ENCODE peak calls at places on chromosomes 7 and 10, in four cellular contexts. One of them, this sample, is unnamed.

GRCh38 chr10:124419635-124420034 is 912 bp upstream of the OAT start:
- DNase-seq in HCT116: no peak
- DNase-seq in fibroblast of lung: no peak
- DNase-seq in astrocyte: no peak
- DNase-seq in this sample: no peak

GRCh38 chr7:159121068-159121467 is 23.6 kb downstream of the VIPR2 start:
- DNase-seq in HCT116: no peak
- DNase-seq in astrocyte: no peak
- DNase-seq in fibroblast of lung: no peak
- DNase-seq in this sample: no peak

GRCh38 chr10:103540722-103541121 is 47.2 kb downstream of the NEURL1 start:
- DNase-seq in fibroblast of lung: no peak
- DNase-seq in astrocyte: no peak
- DNase-seq in HCT116: no peak
- DNase-seq in this sample: no peak

GRCh38 chr7:11613292-11613930 is 218.6 kb downstream of the THSD7A start:
- DNase-seq in astrocyte: no peak
- DNase-seq in HCT116: no peak
- DNase-seq in fibroblast of lung: no peak
- DNase-seq in this sample: no peak

GRCh38 chr10:13791483-13791882 is 204.7 kb downstream of the PRPF18 start:
- DNase-seq in fibroblast of lung: no peak
- DNase-seq in HCT116: no peak
- DNase-seq in astrocyte: no peak
- DNase-seq in this sample: no peak

GRCh38 chr10:93701903-93702277 is 502 bp downstream of the FRA10AC1 start:
- DNase-seq in astrocyte: peak; percentile 52
- DNase-seq in fibroblast of lung: peak; percentile 54
- DNase-seq in HCT116: no peak
- DNase-seq in this sample: no peak

GRCh38 chr7:66118603-66119002 is 4.0 kb downstream of the CRCP start:
- DNase-seq in astrocyte: no peak
- DNase-seq in HCT116: no peak
- DNase-seq in fibroblast of lung: no peak
- DNase-seq in this sample: no peak

GRCh38 chr10:130354976-130355795 is 219.0 kb downstream of the GLRX3 start:
- DNase-seq in astrocyte: no peak
- DNase-seq in HCT116: no peak
- DNase-seq in fibroblast of lung: no peak
- DNase-seq in this sample: no peak

GRCh38 chr10:30848396-30849032 is 183.2 kb downstream of the ZNF438 start:
- DNase-seq in astrocyte: no peak
- DNase-seq in fibroblast of lung: no peak
- DNase-seq in HCT116: no peak
- DNase-seq in this sample: no peak

GRCh38 chr10:91010952-91011351 is 90.1 kb upstream of the ANKRD1 start:
- DNase-seq in fibroblast of lung: no peak
- DNase-seq in HCT116: no peak
- DNase-seq in astrocyte: no peak
- DNase-seq in this sample: no peak

GRCh38 chr7:55028011-55028410 is 9.2 kb downstream of the EGFR start:
- DNase-seq in HCT116: no peak
- DNase-seq in astrocyte: no peak
- DNase-seq in fibroblast of lung: peak; percentile 57
- DNase-seq in this sample: no peak

GRCh38 chr7:44060091-44060947 is 5.0 kb downstream of the PGAM2 start:
- DNase-seq in fibroblast of lung: no peak
- DNase-seq in astrocyte: no peak
- DNase-seq in HCT116: no peak
- DNase-seq in this sample: no peak

GRCh38 chr7:80630611-80631010 is 7.8 kb upstream of the CD36 start:
- DNase-seq in fibroblast of lung: peak; percentile 89
- DNase-seq in astrocyte: no peak
- DNase-seq in HCT116: no peak
- DNase-seq in this sample: no peak

GRCh38 chr10:78470267-78471103 is 436.8 kb downstream of the RPS24 start:
- DNase-seq in HCT116: no peak
- DNase-seq in fibroblast of lung: no peak
- DNase-seq in astrocyte: peak; percentile 20
- DNase-seq in this sample: no peak

GRCh38 chr10:70505908-70506307 is 27.3 kb downstream of the PALD1 start:
- DNase-seq in fibroblast of lung: no peak
- DNase-seq in HCT116: no peak
- DNase-seq in astrocyte: no peak
- DNase-seq in this sample: no peak

GRCh38 chr10:59177031-59177861 is 803 bp downstream of the PHYHIPL start:
- DNase-seq in HCT116: no peak
- DNase-seq in fibroblast of lung: peak; percentile 91
- DNase-seq in astrocyte: peak; percentile 88
- DNase-seq in this sample: no peak
- TF ChIP-seq EZH2 in HCT116: no peak
- TF ChIP-seq EZH2 in fibroblast of lung: peak; percentile 66
- TF ChIP-seq EZH2 in astrocyte: peak; percentile 73
- TF ChIP-seq EZH2 in this sample: no peak

GRCh38 chr7:52161483-52161882 is 844.9 kb upstream of the COBL start:
- DNase-seq in fibroblast of lung: no peak
- DNase-seq in HCT116: no peak
- DNase-seq in astrocyte: no peak
- DNase-seq in this sample: no peak
- H3K4me2 ChIP-seq in fibroblast of lung: no peak overlapping the region
- H3K4me2 ChIP-seq in HCT116: no peak overlapping the region
- H3K4me2 ChIP-seq in astrocyte: no peak overlapping the region
- H3K4me2 ChIP-seq in this sample: no peak overlapping the region

GRCh38 chr7:140484479-140484878 is 5.2 kb upstream of the MKRN1 start:
- DNase-seq in astrocyte: no peak
- DNase-seq in fibroblast of lung: no peak
- DNase-seq in HCT116: no peak
- DNase-seq in this sample: no peak
- H3K4me3 ChIP-seq in astrocyte: no peak overlapping the region
- H3K4me3 ChIP-seq in fibroblast of lung: no peak overlapping the region
- H3K4me3 ChIP-seq in HCT116: no peak overlapping the region
- H3K4me3 ChIP-seq in this sample: no peak overlapping the region

GRCh38 chr10:24132741-24133140 is 76.2 kb upstream of the KIAA1217 start:
- DNase-seq in HCT116: no peak
- DNase-seq in fibroblast of lung: no peak
- DNase-seq in astrocyte: peak; percentile 17
- DNase-seq in this sample: no peak
- TF ChIP-seq EZH2 in HCT116: no peak
- TF ChIP-seq EZH2 in fibroblast of lung: no peak
- TF ChIP-seq EZH2 in astrocyte: no peak
- TF ChIP-seq EZH2 in this sample: no peak

GRCh38 chr10:101091546-101092290 is 29.9 kb downstream of the KAZALD1 start:
- DNase-seq in astrocyte: no peak
- DNase-seq in HCT116: no peak
- DNase-seq in fibroblast of lung: no peak
- DNase-seq in this sample: no peak

GRCh38 chr10:101087376-101087775 is 25.6 kb downstream of the KAZALD1 start:
- DNase-seq in astrocyte: no peak
- DNase-seq in fibroblast of lung: no peak
- DNase-seq in HCT116: no peak
- DNase-seq in this sample: no peak

GRCh38 chr10:101090597-101090996 is 28.8 kb downstream of the KAZALD1 start:
- DNase-seq in astrocyte: no peak
- DNase-seq in fibroblast of lung: no peak
- DNase-seq in HCT116: no peak
- DNase-seq in this sample: no peak

GRCh38 chr10:101087965-101088364 is 26.2 kb downstream of the KAZALD1 start:
- DNase-seq in HCT116: no peak
- DNase-seq in astrocyte: no peak
- DNase-seq in fibroblast of lung: no peak
- DNase-seq in this sample: no peak

DNA sequence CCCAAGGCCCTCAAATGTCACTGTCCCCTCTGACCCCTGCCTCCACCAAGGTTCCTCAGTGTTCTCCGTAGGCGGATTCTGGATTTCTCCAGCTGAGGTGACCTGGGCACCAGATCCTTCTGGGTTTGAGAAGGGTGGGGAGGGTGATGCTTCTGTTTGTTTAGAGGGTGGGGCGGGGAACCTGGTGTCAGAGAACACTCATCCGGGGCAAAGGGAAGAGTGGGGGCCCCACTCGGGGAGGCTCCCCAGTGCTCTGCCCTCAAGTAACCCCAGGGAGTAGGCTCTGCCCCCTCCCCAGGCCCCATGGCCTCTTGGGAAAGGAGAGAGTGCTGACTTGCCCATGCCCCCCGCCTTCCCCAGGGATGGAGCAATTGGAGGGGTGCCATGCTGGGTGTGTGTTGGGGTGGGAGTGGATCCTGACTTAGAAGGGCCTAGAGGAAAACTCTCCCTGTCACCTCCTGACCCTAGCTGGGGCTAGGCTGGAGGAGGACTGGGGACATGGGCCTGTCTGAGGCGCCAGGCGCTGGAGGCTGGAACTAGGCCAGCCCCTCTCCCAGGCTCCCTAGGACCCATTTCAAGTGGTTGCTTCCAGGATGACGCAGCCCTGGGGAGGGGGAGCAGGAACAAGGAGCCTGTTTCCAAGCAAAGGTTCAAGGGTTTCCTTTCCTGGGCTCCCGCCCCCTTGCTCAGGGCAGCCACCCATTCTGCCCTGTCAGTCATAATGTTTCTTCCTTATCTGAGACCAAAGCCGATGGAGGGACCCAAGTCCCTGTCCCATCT is 27.9 kb downstream of the KAZALD1 start:
- DNase-seq in astrocyte: no peak
- DNase-seq in HCT116: no peak
- DNase-seq in fibroblast of lung: no peak
- DNase-seq in this sample: no peak
- H3K4me2 ChIP-seq in astrocyte: no peak overlapping the region
- H3K4me2 ChIP-seq in HCT116: peak overlapping the region; percentile 36
- H3K4me2 ChIP-seq in fibroblast of lung: no peak overlapping the region
- H3K4me2 ChIP-seq in this sample: no peak overlapping the region

DNA sequence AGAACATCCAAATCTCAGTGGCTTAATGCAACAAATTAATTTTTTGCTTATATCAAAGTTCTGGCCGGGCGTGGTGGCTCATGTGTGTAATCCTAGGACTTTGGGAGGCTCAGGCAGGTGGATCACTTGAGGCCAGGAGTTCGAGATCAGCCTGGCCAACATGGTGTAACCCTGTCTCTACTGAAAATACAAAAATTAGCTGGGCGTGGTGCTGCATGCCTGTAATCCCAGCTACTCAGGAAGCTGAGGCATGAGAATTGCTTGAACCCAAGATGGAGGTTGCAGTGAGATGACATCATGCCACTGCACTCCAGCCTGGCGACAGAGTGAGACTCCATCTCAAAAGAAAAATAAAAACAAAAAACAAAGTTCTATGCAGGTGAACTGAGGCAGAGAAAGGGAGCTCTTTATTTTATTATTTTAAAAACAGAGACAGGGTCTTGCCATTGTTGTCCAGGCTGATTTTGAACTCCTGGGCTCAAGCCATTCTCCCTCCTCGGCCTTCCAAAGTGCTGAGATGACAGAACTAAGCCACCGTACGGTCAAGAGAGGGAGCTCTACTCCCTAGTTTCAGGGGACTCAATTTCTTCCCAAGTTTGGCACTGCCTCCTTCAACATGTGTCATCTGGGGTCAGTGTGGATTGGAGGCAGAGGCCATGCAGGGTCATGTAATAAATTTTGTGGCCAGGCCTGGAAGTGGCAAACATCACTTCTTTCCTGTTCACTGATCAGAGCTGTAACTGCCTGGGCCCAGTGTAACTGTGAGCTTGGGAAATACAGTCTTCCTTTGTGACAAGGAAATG is 2.4 kb downstream of the ADCK2 start:
- DNase-seq in fibroblast of lung: peak; percentile 77
- DNase-seq in astrocyte: peak; percentile 25
- DNase-seq in HCT116: peak; percentile 27
- DNase-seq in this sample: no peak
- H3K4me3 ChIP-seq in fibroblast of lung: no peak overlapping the region
- H3K4me3 ChIP-seq in astrocyte: no peak overlapping the region
- H3K4me3 ChIP-seq in HCT116: no peak overlapping the region
- H3K4me3 ChIP-seq in this sample: peak overlapping the region; percentile 75

GRCh38 chr7:113085781-113086390 is 741 bp downstream of the GPR85 start:
- DNase-seq in astrocyte: peak; percentile 41
- DNase-seq in HCT116: no peak
- DNase-seq in fibroblast of lung: peak; percentile 43
- DNase-seq in this sample: no peak
- TF ChIP-seq EZH2 in astrocyte: no peak
- TF ChIP-seq EZH2 in HCT116: no peak
- TF ChIP-seq EZH2 in fibroblast of lung: no peak
- TF ChIP-seq EZH2 in this sample: no peak

GRCh38 chr7:151115836-151116418 is 29.7 kb downstream of the AGAP3 start:
- DNase-seq in astrocyte: no peak
- DNase-seq in HCT116: peak; percentile 81
- DNase-seq in fibroblast of lung: no peak
- DNase-seq in this sample: no peak
- H3K4me2 ChIP-seq in astrocyte: peak overlapping the region; percentile 79
- H3K4me2 ChIP-seq in HCT116: peak overlapping the region; percentile 99
- H3K4me2 ChIP-seq in fibroblast of lung: peak overlapping the region; percentile 13
- H3K4me2 ChIP-seq in this sample: peak overlapping the region; percentile 88

GRCh38 chr7:118449797-118450196 is 225.3 kb downstream of the ANKRD7 start:
- DNase-seq in astrocyte: no peak
- DNase-seq in HCT116: no peak
- DNase-seq in fibroblast of lung: no peak
- DNase-seq in this sample: no peak
- H3K4me3 ChIP-seq in astrocyte: no peak overlapping the region
- H3K4me3 ChIP-seq in HCT116: no peak overlapping the region
- H3K4me3 ChIP-seq in fibroblast of lung: no peak overlapping the region
- H3K4me3 ChIP-seq in this sample: no peak overlapping the region